ENCODE peak calls at places on chromosomes 3 and 15, in four cellular contexts. R, E, D and T are unnamed samples.

GRCh38 chr3:66115858-66116654 is 77.3 kb upstream of the MAGI1 start:
- DNase-seq in R (peak; percentile 99), E (peak; percentile 29), D (peak; percentile 99), T (peak; percentile 94)

GRCh38 chr3:196096382-196096953 is 14.6 kb upstream of the TFRC start:
- DNase-seq in R (peak; percentile 26), E (no peak), D (no peak), T (no peak)

GRCh38 chr3:72137865-72138861 is 353.2 kb upstream of the PROK2 start:
- DNase-seq in R (no peak), E (no peak), D (no peak), T (no peak)

GRCh38 chr15:76844096-76844495 is 61.0 kb downstream of the SCAPER start:
- DNase-seq in R (peak; percentile 16), E (no peak), D (peak; percentile 8), T (no peak)

GRCh38 chr3:54827056-54827687 is 100.7 kb downstream of the LRTM1 start:
- DNase-seq in R (no peak), E (no peak), D (no peak), T (no peak)

GRCh38 chr15:66939016-66939415 is 126.4 kb upstream of the SMAD3 start:
- DNase-seq in R (no peak), E (no peak), D (no peak), T (no peak)

GRCh38 chr15:59656935-59657634 is at the start of gene GTF2A2:
- DNase-seq in R (peak; percentile 94), E (peak; percentile 76), D (peak; percentile 86), T (peak; percentile 95)

GRCh38 chr3:42071720-42072582 is 19.2 kb upstream of the TRAK1 start:
- DNase-seq in R (peak; percentile 80), E (no peak), D (peak; percentile 73), T (no peak)

GRCh38 chr15:100671858-100672543 is 69.6 kb downstream of the ASB7 start:
- DNase-seq in R (peak; percentile 21), E (no peak), D (no peak), T (peak; percentile 85)

GRCh38 chr3:5296362-5296761 is 108.9 kb downstream of the EDEM1 start:
- DNase-seq in R (no peak), E (no peak), D (no peak), T (no peak)

GRCh38 chr3:11377726-11378125 is 105.5 kb downstream of the ATG7 start:
- DNase-seq in R (no peak), E (no peak), D (no peak), T (no peak)

GRCh38 chr3:8840556-8840955 is 71.1 kb upstream of the OXTR start:
- DNase-seq in R (peak; percentile 90), E (no peak), D (peak; percentile 91), T (no peak)

GRCh38 chr3:54917172-54917571 is 10.7 kb downstream of the LRTM1 start:
- DNase-seq in R (peak; percentile 72), E (no peak), D (peak; percentile 61), T (no peak)

GRCh38 chr15:90379263-90379662 is 8.8 kb upstream of the IQGAP1 start:
- DNase-seq in R (no peak), E (no peak), D (no peak), T (no peak)

GRCh38 chr3:160755776-160756304 is at the start of gene PPM1L:
- DNase-seq in R (peak; percentile 56), E (peak; percentile 4), D (peak; percentile 25), T (peak; percentile 74)

GRCh38 chr3:187286467-187287059 is 5.0 kb downstream of the MASP1 start:
- DNase-seq in R (peak; percentile 42), E (no peak), D (peak; percentile 30), T (peak; percentile 88)

GRCh38 chr3:15647629-15648167 is 46.2 kb downstream of the BTD start:
- DNase-seq in R (peak; percentile 99), E (no peak), D (peak; percentile 100), T (peak; percentile 91)

GRCh38 chr15:74742422-74742821 is 6.2 kb upstream of the CYP1A2 start:
- DNase-seq in R (no peak), E (no peak), D (no peak), T (no peak)

GRCh38 chr3:64541803-64542202 is 146.0 kb downstream of the ADAMTS9 start:
- DNase-seq in R (peak; percentile 12), E (no peak), D (peak; percentile 2), T (no peak)

GRCh38 chr3:66923991-66924390 is 74.1 kb upstream of the KBTBD8 start:
- DNase-seq in R (no peak), E (no peak), D (no peak), T (no peak)

GRCh38 chr3:120144267-120144666 is 50.0 kb upstream of the GSK3B start:
- DNase-seq in R (peak; percentile 63), E (no peak), D (peak; percentile 46), T (peak; percentile 22)

GRCh38 chr15:90957105-90957790 is 2.6 kb downstream of the RCCD1 start:
- DNase-seq in R (peak; percentile 49), E (no peak), D (peak; percentile 25), T (peak; percentile 93)

GRCh38 chr3:107013606-107014005 is 363.6 kb upstream of the CCDC54 start:
- DNase-seq in R (no peak), E (no peak), D (no peak), T (no peak)

DNA sequence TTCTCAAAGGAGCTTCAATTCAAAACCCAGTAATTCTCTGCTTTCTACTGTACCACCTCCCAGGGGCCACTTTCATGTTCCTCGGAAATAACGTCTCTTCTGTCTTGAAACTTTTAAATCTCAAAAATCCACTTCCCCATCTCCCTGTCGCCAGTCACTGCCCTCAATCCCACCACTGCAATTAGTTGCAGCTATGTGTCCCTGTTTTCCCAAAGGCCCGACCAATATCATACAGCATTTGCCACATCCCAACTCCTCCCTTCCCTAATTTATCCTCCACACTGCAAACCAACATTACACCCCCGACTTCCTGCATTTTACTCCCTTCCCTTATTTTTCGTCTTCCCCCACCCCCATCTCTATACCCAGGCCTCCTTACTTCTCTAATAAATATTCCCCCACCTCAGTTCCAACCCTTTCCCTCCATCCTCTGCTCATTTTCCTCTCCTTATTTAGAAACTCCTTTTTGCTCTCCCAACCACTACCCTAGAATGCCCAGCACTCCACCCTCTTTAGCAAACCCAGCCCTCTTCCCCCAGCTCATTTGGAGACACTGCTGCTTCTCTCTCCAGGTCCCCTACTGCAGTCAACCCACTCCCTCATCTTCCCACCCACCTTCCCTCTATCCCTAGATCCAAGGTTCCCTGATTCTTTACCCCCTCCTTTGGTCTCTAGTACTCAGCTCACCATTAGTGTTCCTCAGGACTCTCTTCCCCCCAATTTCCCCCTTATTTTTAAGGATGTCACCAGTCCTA is 1.1 kb downstream of the NPTN start:
- DNase-seq in R (peak; percentile 76), E (no peak), D (peak; percentile 71), T (peak; percentile 79)
- TF ChIP-seq CTCF in R (no peak), E (no peak), D (no peak), T (no peak)

DNA sequence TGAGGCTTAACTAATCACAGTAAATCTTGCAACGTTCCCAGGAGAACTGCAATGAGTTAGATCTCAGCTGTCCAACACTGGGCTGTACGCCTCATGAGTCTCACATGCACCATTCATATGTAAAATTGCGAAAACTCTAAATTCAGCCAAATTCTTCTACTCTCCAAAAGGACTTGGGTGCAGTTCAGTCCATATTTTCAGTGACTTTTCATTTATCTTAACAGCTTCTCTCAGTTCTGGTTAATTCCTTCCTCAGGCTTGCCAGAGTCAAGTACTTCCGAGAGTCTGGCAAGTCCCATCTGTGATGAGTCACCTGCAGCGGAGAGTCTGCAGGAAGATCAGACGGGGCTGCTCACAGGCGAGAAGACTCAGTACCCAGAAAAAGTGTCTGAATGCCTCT is 11.5 kb downstream of the CCDC80 start:
- DNase-seq in R (peak; percentile 98), E (no peak), D (peak; percentile 97), T (no peak)
- H3K4me3 ChIP-seq in R (no peak overlapping the region), E (no peak overlapping the region), D (peak overlapping the region; percentile 21), T (no peak overlapping the region)

GRCh38 chr3:13867727-13868126 is 12.1 kb downstream of the WNT7A start:
- DNase-seq in R (no peak), E (no peak), D (no peak), T (peak; percentile 0)
- H3K4me1 ChIP-seq in R (no peaks in the 10 kb centered on the region), E (no peaks in the 10 kb centered on the region), D (peaks cover 2% of the 10 kb centered on the region), T (no peaks in the 10 kb centered on the region)

GRCh38 chr15:51727141-51727897 is 10.1 kb downstream of the LYSMD2 start:
- DNase-seq in R (peak; percentile 62), E (no peak), D (peak; percentile 43), T (no peak)

GRCh38 chr15:51726302-51727073 is 11.0 kb downstream of the LYSMD2 start:
- DNase-seq in R (peak; percentile 87), E (no peak), D (peak; percentile 81), T (peak; percentile 78)

GRCh38 chr15:51721199-51721960 is 16.1 kb downstream of the LYSMD2 start:
- DNase-seq in R (peak; percentile 64), E (no peak), D (peak; percentile 54), T (no peak)

GRCh38 chr15:51724199-51724598 is 13.3 kb downstream of the LYSMD2 start:
- DNase-seq in R (no peak), E (no peak), D (no peak), T (no peak)

DNA sequence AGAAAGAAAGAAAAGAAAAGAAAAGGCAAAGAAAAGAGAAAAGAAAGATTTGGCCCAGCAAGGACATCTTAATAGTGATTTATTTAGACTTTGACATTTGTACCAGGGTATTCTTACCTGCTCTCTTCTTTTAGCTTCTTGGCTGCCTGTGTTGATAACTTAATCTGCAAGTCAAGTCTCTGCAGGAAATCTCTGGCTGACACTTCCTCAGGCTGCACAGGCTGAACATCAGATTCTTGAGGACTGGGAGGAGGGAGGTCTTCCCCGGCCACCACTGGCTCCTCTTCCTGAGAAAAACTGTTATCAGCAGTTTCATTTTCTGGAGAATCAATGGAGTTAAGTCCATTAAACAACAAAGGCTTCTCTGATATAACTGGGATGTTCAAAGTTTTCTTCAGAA is 12.8 kb downstream of the LYSMD2 start:
- DNase-seq in R (no peak), E (no peak), D (no peak), T (no peak)
- TF ChIP-seq CTCF in R (no peak), E (no peak), D (no peak), T (no peak)

GRCh38 chr15:63398456-63398855 is 16.8 kb upstream of the CA12 start:
- DNase-seq in R (no peak), E (no peak), D (no peak), T (no peak)

GRCh38 chr15:63395730-63396545 is 14.3 kb upstream of the CA12 start:
- DNase-seq in R (no peak), E (no peak), D (no peak), T (no peak)

GRCh38 chr15:63392355-63393009 is 10.8 kb upstream of the CA12 start:
- DNase-seq in R (no peak), E (no peak), D (no peak), T (peak; percentile 66)

GRCh38 chr15:63401078-63401477 is 19.4 kb upstream of the CA12 start:
- DNase-seq in R (peak; percentile 52), E (no peak), D (peak; percentile 22), T (no peak)

DNA sequence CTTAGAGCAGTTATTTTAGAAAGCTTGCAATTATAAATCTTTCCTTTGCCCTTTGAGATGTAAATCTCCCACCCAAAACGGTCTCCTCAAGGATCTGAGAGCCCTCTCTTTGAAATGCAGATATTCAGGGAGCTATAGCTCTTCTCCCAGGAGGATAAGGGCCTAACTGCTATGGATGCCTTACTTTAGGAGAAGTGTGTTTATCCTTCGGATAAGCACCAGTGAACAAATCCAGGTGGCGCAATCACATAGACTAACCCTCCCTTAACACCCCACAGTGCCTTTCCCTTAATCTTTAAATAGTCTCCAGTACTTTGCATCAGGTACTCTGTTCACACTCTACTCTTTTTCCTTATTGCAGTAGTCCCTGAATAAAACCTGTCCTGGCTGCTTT is 14.9 kb upstream of the CA12 start:
- DNase-seq in R (no peak), E (no peak), D (no peak), T (no peak)
- H3K4me3 ChIP-seq in R (no peak overlapping the region), E (no peak overlapping the region), D (no peak overlapping the region), T (no peak overlapping the region)

GRCh38 chr3:191158247-191158646 is 40.8 kb upstream of the OSTN start:
- DNase-seq in R (no peak), E (no peak), D (no peak), T (no peak)
- H3K4me1 ChIP-seq in R (no peaks in the 10 kb centered on the region), E (no peaks in the 10 kb centered on the region), D (no peaks in the 10 kb centered on the region), T (no peaks in the 10 kb centered on the region)

GRCh38 chr3:181103605-181104004 is 114.1 kb upstream of the DNAJC19 start:
- DNase-seq in R (no peak), E (no peak), D (no peak), T (no peak)
- TF ChIP-seq CTCF in R (no peak), E (no peak), D (no peak), T (no peak)